ENCODE peak calls at places on chromosome 18, in ten cellular contexts. F is activated naive CD4-positive, alpha-beta T cell treated with anti-CD3 and anti-CD28 coated beads, Interleukin-2, amount 50 U/mL, for 16 hours; U is non-pigmented ciliary epithelial cell; W is bronchial epithelial cell; N is tibial nerve; H is C1 segment of cervical spinal cord; A is adrenal gland; Q is prostate gland; P is neural crest cell; R is heart left ventricle. C is an unnamed sample.

GRCh38 chr18:46497129-46497528 is 159.9 kb downstream of the LOXHD1 start:
- DNase-seq in F (no peak), U (no peak), W (peak; percentile 20), N (no peak), H (no peak), A (no peak), Q (no peak), P (peak; percentile 76), R (no peak), C (no peak)

GRCh38 chr18:45415614-45416013 is 199.7 kb upstream of the SLC14A2 start:
- DNase-seq in F (no peak), U (no peak), W (no peak), N (no peak), H (no peak), A (no peak), Q (no peak), P (no peak), R (no peak), C (no peak)

GRCh38 chr18:36780748-36781147 is 48.1 kb downstream of the TPGS2 start:
- DNase-seq in F (no peak), U (no peak), W (peak; percentile 21), N (no peak), H (no peak), A (no peak), Q (no peak), P (no peak), R (no peak), C (no peak)

GRCh38 chr18:27261769-27262549 is 76.9 kb upstream of the CHST9 start:
- DNase-seq in F (no peak), U (no peak), W (no peak), N (no peak), H (no peak), A (no peak), Q (no peak), P (no peak), R (no peak), C (no peak)

GRCh38 chr18:78871631-78872030 is 108.0 kb upstream of the SALL3 start:
- DNase-seq in F (no peak), U (no peak), W (no peak), N (peak; percentile 26), H (no peak), A (no peak), Q (no peak), P (no peak), R (no peak), C (no peak)

GRCh38 chr18:10124557-10124956 is 210.7 kb downstream of the VAPA start:
- DNase-seq in F (no peak), U (no peak), W (no peak), N (no peak), H (no peak), A (no peak), Q (no peak), P (no peak), R (no peak), C (no peak)

GRCh38 chr18:13234528-13234795 is 15.9 kb downstream of the LDLRAD4 start:
- DNase-seq in F (no peak), U (no peak), W (no peak), N (no peak), H (no peak), A (no peak), Q (no peak), P (no peak), R (no peak), C (no peak)

GRCh38 chr18:65983750-65984149 is 232.9 kb downstream of the CDH7 start:
- DNase-seq in F (no peak), U (no peak), W (peak; percentile 43), N (no peak), H (no peak), A (no peak), Q (no peak), P (no peak), R (no peak), C (no peak)

GRCh38 chr18:79524181-79525078 is 128.7 kb downstream of the NFATC1 start:
- DNase-seq in F (peak; percentile 59), U (no peak), W (no peak), N (no peak), H (no peak), A (peak; percentile 7), Q (no peak), P (no peak), R (no peak), C (no peak)

GRCh38 chr18:49206717-49207116 is 253.7 kb downstream of the DYM start:
- DNase-seq in F (no peak), U (no peak), W (no peak), N (no peak), H (no peak), A (no peak), Q (no peak), P (no peak), R (no peak), C (no peak)

GRCh38 chr18:67199993-67200617 is 316.4 kb downstream of the DSEL start:
- DNase-seq in F (no peak), U (peak; percentile 36), W (peak; percentile 67), N (peak; percentile 16), H (no peak), A (no peak), Q (no peak), P (no peak), R (no peak), C (peak; percentile 28)

GRCh38 chr18:10261315-10262276 is 192.8 kb upstream of the APCDD1 start:
- DNase-seq in F (no peak), U (no peak), W (peak; percentile 18), N (no peak), H (no peak), A (no peak), Q (no peak), P (no peak), R (no peak), C (no peak)

GRCh38 chr18:61898576-61899205 is 5.9 kb upstream of the RNF152 start:
- DNase-seq in F (no peak), U (no peak), W (no peak), N (no peak), H (no peak), A (no peak), Q (peak; percentile 11), P (no peak), R (no peak), C (no peak)

GRCh38 chr18:23453657-23454011 is 547 bp downstream of the RIOK3 start:
- DNase-seq in F (no peak), U (peak; percentile 36), W (peak; percentile 96), N (no peak), H (no peak), A (peak; percentile 22), Q (peak; percentile 15), P (no peak), R (no peak), C (no peak)

GRCh38 chr18:35463837-35464236 is 33.9 kb downstream of the INO80C start:
- DNase-seq in F (no peak), U (no peak), W (no peak), N (no peak), H (no peak), A (no peak), Q (no peak), P (no peak), R (no peak), C (no peak)

GRCh38 chr18:29862824-29863223 is 1179.7 kb downstream of the DSC3 start:
- DNase-seq in F (no peak), U (no peak), W (no peak), N (no peak), H (no peak), A (no peak), Q (no peak), P (no peak), R (no peak), C (no peak)

GRCh38 chr18:48230459-48231113 is 178.6 kb downstream of the ZBTB7C start:
- DNase-seq in F (no peak), U (no peak), W (peak; percentile 61), N (peak; percentile 60), H (no peak), A (peak; percentile 81), Q (peak; percentile 36), P (peak; percentile 65), R (no peak), C (no peak)

GRCh38 chr18:24875286-24875685 is 414.8 kb downstream of the HRH4 start:
- DNase-seq in F (no peak), U (no peak), W (no peak), N (no peak), H (no peak), A (no peak), Q (no peak), P (no peak), R (no peak), C (no peak)

GRCh38 chr18:75678662-75679061 is 251.2 kb upstream of the SMIM21 start:
- DNase-seq in F (no peak), U (no peak), W (no peak), N (no peak), H (no peak), A (no peak), Q (no peak), P (no peak), R (no peak), C (no peak)

GRCh38 chr18:9987931-9988330 is 74.1 kb downstream of the VAPA start:
- DNase-seq in F (no peak), U (no peak), W (no peak), N (no peak), H (no peak), A (no peak), Q (peak; percentile 65), P (no peak), R (no peak), C (no peak)

GRCh38 chr18:77000527-77000926 is 132.1 kb downstream of the MBP start:
- DNase-seq in F (peak; percentile 46), U (no peak), W (peak; percentile 21), N (peak; percentile 54), H (peak; percentile 47), A (no peak), Q (peak; percentile 30), P (peak; percentile 61), R (no peak), C (no peak)

C was measured in kidney epithelial cell.